ENCODE peak calls at places on chromosomes 12 and 14, in ten cellular contexts. Y is GM03348; G is globus pallidus; S is activated T-helper 9 cell treated with anti-CD3 and anti-CD28 coated beads, Interleukin-2, amount 50 U/mL, for 16 hours; Z is activated CD4-positive, alpha-beta T cell treated with anti-CD3 and anti-CD28 coated beads, Interleukin-2, amount 50 U/mL, for 1 hour; E is IMR-90; L is fibroblast of villous mesenchyme; R is T-helper 2 cell; K is body of pancreas; I is EL. M is an unnamed sample.

GRCh38 chr12:104684884-104685283 is 228.1 kb downstream of the CHST11 start:
- DNase-seq in Z (no peak), G (no peak), K (no peak), I (no peak), R (no peak), E (peak; percentile 67), Y (peak; percentile 44), L (peak; percentile 94), S (no peak), M (peak; percentile 86)

GRCh38 chr12:6532927-6533652 is 1.2 kb upstream of the GAPDH start:
- DNase-seq in I (peak; percentile 93), R (no peak), Z (peak; percentile 20), K (peak; percentile 61), G (peak; percentile 87), E (peak; percentile 76), Y (peak; percentile 80), S (no peak), L (peak; percentile 67), M (peak; percentile 50)

GRCh38 chr14:40796168-40796567 is 810.5 kb upstream of the LRFN5 start:
- DNase-seq in R (no peak), K (no peak), Z (no peak), G (no peak), Y (no peak), I (no peak), L (no peak), S (no peak), E (no peak), M (no peak)

GRCh38 chr12:69514111-69514510 is 43.9 kb downstream of the FRS2 start:
- DNase-seq in E (no peak), R (no peak), Y (no peak), S (no peak), G (no peak), L (no peak), I (no peak), K (no peak), Z (no peak), M (no peak)

GRCh38 chr12:810635-811415 is 58.4 kb downstream of the WNK1 start:
- DNase-seq in E (peak; percentile 23), G (peak; percentile 50), Z (no peak), S (peak; percentile 26), L (peak; percentile 20), Y (no peak), I (no peak), R (no peak), K (no peak), M (peak; percentile 9)

GRCh38 chr14:91897121-91897701 is 29.9 kb upstream of the TC2N start:
- DNase-seq in L (peak; percentile 72), G (peak; percentile 86), Z (no peak), I (peak; percentile 38), R (no peak), K (peak; percentile 93), S (no peak), E (peak; percentile 68), Y (peak; percentile 67), M (peak; percentile 78)

GRCh38 chr12:29544428-29545101 is 47.1 kb upstream of the OVCH1 start:
- DNase-seq in L (no peak), G (no peak), Z (no peak), K (no peak), R (no peak), E (no peak), S (no peak), I (no peak), Y (no peak), M (no peak)

GRCh38 chr14:84535491-84535890 is 994.5 kb upstream of the FLRT2 start:
- DNase-seq in S (no peak), G (no peak), E (no peak), K (no peak), L (peak; percentile 3), R (no peak), Z (no peak), Y (no peak), I (no peak), M (peak; percentile 45)

GRCh38 chr12:10189653-10190052 is 10.8 kb downstream of the TMEM52B start:
- DNase-seq in I (peak; percentile 43), Z (no peak), E (peak; percentile 66), G (no peak), S (no peak), L (peak; percentile 72), Y (peak; percentile 48), R (no peak), K (no peak), M (peak; percentile 71)

GRCh38 chr12:116672842-116673516 is 64.9 kb downstream of the SPRING1 start:
- DNase-seq in Y (no peak), K (no peak), I (no peak), E (no peak), S (no peak), L (no peak), G (no peak), Z (no peak), R (no peak), M (no peak)

GRCh38 chr12:131852551-131853299 is 24.5 kb downstream of the MMP17 start:
- DNase-seq in S (no peak), Z (no peak), K (no peak), E (peak; percentile 26), L (no peak), Y (no peak), R (no peak), I (peak; percentile 73), G (no peak), M (no peak)

GRCh38 chr12:57899010-57899662 is 42.2 kb upstream of the ATP23 start:
- DNase-seq in I (peak; percentile 78), R (peak; percentile 53), G (peak; percentile 21), E (peak; percentile 81), S (peak; percentile 74), L (peak; percentile 45), Z (peak; percentile 77), Y (peak; percentile 67), K (peak; percentile 30), M (peak; percentile 55)

GRCh38 chr14:25406818-25407217 is 356.9 kb upstream of the STXBP6 start:
- DNase-seq in I (peak; percentile 8), E (peak; percentile 8), G (no peak), K (peak; percentile 44), Z (no peak), S (no peak), L (peak; percentile 13), R (no peak), Y (peak; percentile 13), M (peak; percentile 40)

GRCh38 chr12:4720637-4720995 is 416 bp downstream of the GALNT8 start:
- DNase-seq in R (no peak), G (no peak), E (no peak), L (no peak), Y (no peak), S (no peak), Z (no peak), K (no peak), I (no peak), M (no peak)

GRCh38 chr14:100081997-100082625 is 16.9 kb downstream of the EVL start:
- DNase-seq in Z (no peak), Y (no peak), G (no peak), I (no peak), R (no peak), E (no peak), L (no peak), K (no peak), S (no peak), M (no peak)

GRCh38 chr12:83389237-83389996 is 702.7 kb downstream of the TMTC2 start:
- DNase-seq in Z (no peak), K (peak; percentile 68), R (no peak), S (no peak), Y (no peak), I (no peak), L (no peak), E (no peak), G (peak; percentile 48), M (peak; percentile 1)

GRCh38 chr12:111429760-111430417 is 24.2 kb downstream of the SH2B3 start:
- DNase-seq in E (no peak), L (no peak), Z (peak; percentile 64), K (no peak), R (peak; percentile 50), I (no peak), G (no peak), Y (no peak), S (peak; percentile 58), M (no peak)

GRCh38 chr12:89370850-89371249 is 18.5 kb upstream of the DUSP6 start:
- DNase-seq in L (peak; percentile 72), I (peak; percentile 87), Y (peak; percentile 62), R (no peak), E (peak; percentile 82), Z (no peak), S (no peak), K (no peak), G (no peak), M (peak; percentile 96)

GRCh38 chr14:96117101-96117897 is 78.1 kb downstream of the C14orf132 start:
- DNase-seq in S (no peak), L (peak; percentile 56), G (no peak), R (no peak), I (no peak), Z (peak; percentile 10), K (no peak), E (peak; percentile 54), Y (no peak), M (peak; percentile 48)

GRCh38 chr12:98895086-98895651 is 250.1 kb downstream of the APAF1 start:
- DNase-seq in E (no peak), K (peak; percentile 3), I (no peak), Z (no peak), R (no peak), G (no peak), Y (peak; percentile 13), L (no peak), S (no peak), M (no peak)

GRCh38 chr14:36493761-36494160 is 26.3 kb downstream of the NKX2-1 start:
- DNase-seq in G (no peak), L (no peak), Y (no peak), Z (no peak), S (no peak), R (no peak), K (no peak), E (no peak), I (no peak), M (no peak)

GRCh38 chr12:110741371-110741770 is 1.3 kb downstream of the PPP1CC start:
- DNase-seq in Y (no peak), L (no peak), S (no peak), R (no peak), Z (no peak), G (peak; percentile 24), E (no peak), I (peak; percentile 23), K (no peak), M (no peak)